ENCODE peak calls at places on chromosomes 12 and 14, in five cellular contexts. One of them, this sample, is unnamed. For H3K27me3, the result is how much of the 10 kb centered on the place peaks cover.

GRCh38 chr14:72906879-72907278 is 13.0 kb upstream of the DPF3 start:
- DNase-seq in astrocyte: no peak
- DNase-seq in brain microvascular endothelial cell: no peak
- DNase-seq in ovary: no peak
- DNase-seq in GM23338: no peak
- DNase-seq in this sample: no peak

GRCh38 chr14:32826404-32827082 is 112.1 kb upstream of the NPAS3 start:
- DNase-seq in astrocyte: peak
- DNase-seq in brain microvascular endothelial cell: peak
- DNase-seq in GM23338: peak
- DNase-seq in ovary: no peak
- DNase-seq in this sample: no peak

GRCh38 chr12:125371023-125371422 is 305.8 kb downstream of the AACS start:
- DNase-seq in brain microvascular endothelial cell: no peak
- DNase-seq in astrocyte: no peak
- DNase-seq in GM23338: no peak
- DNase-seq in ovary: no peak
- DNase-seq in this sample: no peak

GRCh38 chr12:48618541-48618940 is 48.7 kb upstream of the LALBA start:
- DNase-seq in ovary: peak
- DNase-seq in astrocyte: peak
- DNase-seq in GM23338: peak
- DNase-seq in brain microvascular endothelial cell: peak
- DNase-seq in this sample: peak

GRCh38 chr14:88488897-88489296 is 65.9 kb downstream of the PTPN21 start:
- DNase-seq in astrocyte: no peak
- DNase-seq in brain microvascular endothelial cell: no peak
- DNase-seq in ovary: no peak
- DNase-seq in GM23338: no peak
- DNase-seq in this sample: no peak

GRCh38 chr14:69096766-69097475 is 56.0 kb downstream of the DCAF5 start:
- DNase-seq in astrocyte: no peak
- DNase-seq in ovary: no peak
- DNase-seq in GM23338: peak
- DNase-seq in brain microvascular endothelial cell: no peak
- DNase-seq in this sample: no peak

GRCh38 chr12:27969901-27970390 is 2.6 kb downstream of the PTHLH start:
- DNase-seq in GM23338: peak
- DNase-seq in ovary: peak
- DNase-seq in brain microvascular endothelial cell: no peak
- DNase-seq in astrocyte: peak
- DNase-seq in this sample: no peak

GRCh38 chr12:51943346-51943745 is 8.2 kb upstream of the ACVR1B start:
- DNase-seq in GM23338: no peak
- DNase-seq in brain microvascular endothelial cell: no peak
- DNase-seq in ovary: no peak
- DNase-seq in astrocyte: no peak
- DNase-seq in this sample: no peak

GRCh38 chr14:59439256-59440015 is 25.7 kb downstream of the GPR135 start:
- DNase-seq in ovary: no peak
- DNase-seq in brain microvascular endothelial cell: no peak
- DNase-seq in GM23338: no peak
- DNase-seq in astrocyte: peak
- DNase-seq in this sample: no peak

GRCh38 chr12:131897276-131897675 is 2.9 kb downstream of the ULK1 start:
- DNase-seq in brain microvascular endothelial cell: no peak
- DNase-seq in ovary: peak
- DNase-seq in astrocyte: no peak
- DNase-seq in GM23338: no peak
- DNase-seq in this sample: no peak

GRCh38 chr14:52906141-52906601 is 44.7 kb downstream of the FERMT2 start:
- DNase-seq in GM23338: no peak
- DNase-seq in brain microvascular endothelial cell: peak
- DNase-seq in astrocyte: peak
- DNase-seq in ovary: no peak
- DNase-seq in this sample: peak

GRCh38 chr12:1204581-1205121 is 213.6 kb downstream of the ERC1 start:
- DNase-seq in brain microvascular endothelial cell: peak
- DNase-seq in astrocyte: peak
- DNase-seq in ovary: no peak
- DNase-seq in GM23338: no peak
- DNase-seq in this sample: no peak

GRCh38 chr14:39381366-39381765 is 50.9 kb downstream of the FBXO33 start:
- DNase-seq in brain microvascular endothelial cell: no peak
- DNase-seq in ovary: no peak
- DNase-seq in astrocyte: no peak
- DNase-seq in GM23338: no peak
- DNase-seq in this sample: no peak

GRCh38 chr14:92459479-92460421 is 53.8 kb upstream of the RIN3 start:
- DNase-seq in brain microvascular endothelial cell: no peak
- DNase-seq in ovary: no peak
- DNase-seq in GM23338: no peak
- DNase-seq in astrocyte: no peak
- DNase-seq in this sample: no peak

GRCh38 chr14:71803539-71804260 is 128.5 kb upstream of the RGS6 start:
- DNase-seq in GM23338: no peak
- DNase-seq in ovary: no peak
- DNase-seq in astrocyte: peak
- DNase-seq in brain microvascular endothelial cell: peak
- DNase-seq in this sample: peak

GRCh38 chr12:110141389-110141788 is 17.2 kb downstream of the IFT81 start:
- DNase-seq in GM23338: no peak
- DNase-seq in brain microvascular endothelial cell: no peak
- DNase-seq in ovary: peak
- DNase-seq in astrocyte: no peak
- DNase-seq in this sample: no peak

GRCh38 chr12:116659771-116660481 is 77.9 kb downstream of the SPRING1 start:
- DNase-seq in ovary: no peak
- DNase-seq in astrocyte: peak
- DNase-seq in GM23338: no peak
- DNase-seq in brain microvascular endothelial cell: peak
- DNase-seq in this sample: no peak

GRCh38 chr12:56987011-56987410 is 19.3 kb downstream of the ZBTB39 start:
- DNase-seq in GM23338: no peak
- DNase-seq in astrocyte: no peak
- DNase-seq in ovary: no peak
- DNase-seq in brain microvascular endothelial cell: no peak
- DNase-seq in this sample: no peak

GRCh38 chr14:29926228-29926627 is 1.4 kb downstream of the PRKD1 start:
- DNase-seq in brain microvascular endothelial cell: no peak
- DNase-seq in GM23338: peak
- DNase-seq in astrocyte: no peak
- DNase-seq in ovary: no peak
- DNase-seq in this sample: no peak

GRCh38 chr12:42450248-42450647 is 124.3 kb downstream of the PPHLN1 start:
- DNase-seq in astrocyte: peak
- DNase-seq in ovary: no peak
- DNase-seq in GM23338: no peak
- DNase-seq in brain microvascular endothelial cell: no peak
- DNase-seq in this sample: no peak

GRCh38 chr12:119222222-119222951 is 43.7 kb downstream of the HSPB8 start:
- DNase-seq in astrocyte: no peak
- DNase-seq in GM23338: no peak
- DNase-seq in ovary: no peak
- DNase-seq in brain microvascular endothelial cell: no peak
- DNase-seq in this sample: no peak

GRCh38 chr12:1533205-1533601 is 61.2 kb downstream of the FBXL14 start:
- DNase-seq in astrocyte: peak
- DNase-seq in brain microvascular endothelial cell: no peak
- DNase-seq in ovary: no peak
- DNase-seq in GM23338: no peak
- DNase-seq in this sample: no peak

GRCh38 chr12:4743046-4743445 is 22.8 kb downstream of the GALNT8 start:
- DNase-seq in brain microvascular endothelial cell: no peak
- DNase-seq in astrocyte: no peak
- DNase-seq in GM23338: peak
- DNase-seq in ovary: no peak
- DNase-seq in this sample: no peak

GRCh38 chr12:4089147-4089606 is 184.4 kb upstream of the CCND2 start:
- DNase-seq in brain microvascular endothelial cell: peak
- DNase-seq in ovary: no peak
- DNase-seq in GM23338: peak
- DNase-seq in astrocyte: no peak
- DNase-seq in this sample: no peak

GRCh38 chr14:100320157-100320856 is 2.8 kb upstream of the SLC25A47 start:
- DNase-seq in ovary: no peak
- DNase-seq in GM23338: no peak
- DNase-seq in brain microvascular endothelial cell: no peak
- DNase-seq in astrocyte: no peak
- DNase-seq in this sample: no peak

GRCh38 chr12:64400041-64400440 is 4.2 kb upstream of the XPOT start:
- DNase-seq in ovary: no peak
- DNase-seq in brain microvascular endothelial cell: peak
- DNase-seq in GM23338: peak
- DNase-seq in astrocyte: peak
- DNase-seq in this sample: no peak

GRCh38 chr12:59084758-59085383 is 164.6 kb upstream of the LRIG3 start:
- DNase-seq in ovary: peak
- DNase-seq in astrocyte: peak
- DNase-seq in brain microvascular endothelial cell: no peak
- DNase-seq in GM23338: peak
- DNase-seq in this sample: no peak

GRCh38 chr14:68695871-68696665 is 96.8 kb downstream of the ZFP36L1 start:
- DNase-seq in ovary: no peak
- DNase-seq in brain microvascular endothelial cell: no peak
- DNase-seq in GM23338: no peak
- DNase-seq in astrocyte: no peak
- DNase-seq in this sample: no peak

GRCh38 chr14:101230851-101231550 is 327.5 kb upstream of the RTL1 start:
- DNase-seq in astrocyte: no peak
- DNase-seq in brain microvascular endothelial cell: no peak
- DNase-seq in GM23338: no peak
- DNase-seq in ovary: no peak
- DNase-seq in this sample: no peak

GRCh38 chr14:54086780-54087179 is 130.2 kb upstream of the BMP4 start:
- DNase-seq in ovary: no peak
- DNase-seq in astrocyte: peak
- DNase-seq in brain microvascular endothelial cell: no peak
- DNase-seq in GM23338: no peak
- DNase-seq in this sample: no peak

GRCh38 chr14:54702492-54702891 is 135.6 kb downstream of the SAMD4A start:
- DNase-seq in GM23338: no peak
- DNase-seq in astrocyte: no peak
- DNase-seq in brain microvascular endothelial cell: no peak
- DNase-seq in ovary: no peak
- DNase-seq in this sample: no peak

GRCh38 chr14:101992708-101993107 is 28.3 kb downstream of the DYNC1H1 start:
- DNase-seq in GM23338: no peak
- DNase-seq in astrocyte: no peak
- DNase-seq in brain microvascular endothelial cell: no peak
- DNase-seq in ovary: no peak
- DNase-seq in this sample: no peak

GRCh38 chr12:6854036-6854435 is 2.1 kb downstream of the USP5 start:
- DNase-seq in astrocyte: no peak
- DNase-seq in GM23338: no peak
- DNase-seq in ovary: no peak
- DNase-seq in brain microvascular endothelial cell: no peak
- DNase-seq in this sample: no peak
- H3K4me3 ChIP-seq in astrocyte: no peak
- H3K4me3 ChIP-seq in GM23338: no peak
- H3K4me3 ChIP-seq in ovary: no peak
- H3K4me3 ChIP-seq in brain microvascular endothelial cell: no peak
- H3K4me3 ChIP-seq in this sample: no peak

DNA sequence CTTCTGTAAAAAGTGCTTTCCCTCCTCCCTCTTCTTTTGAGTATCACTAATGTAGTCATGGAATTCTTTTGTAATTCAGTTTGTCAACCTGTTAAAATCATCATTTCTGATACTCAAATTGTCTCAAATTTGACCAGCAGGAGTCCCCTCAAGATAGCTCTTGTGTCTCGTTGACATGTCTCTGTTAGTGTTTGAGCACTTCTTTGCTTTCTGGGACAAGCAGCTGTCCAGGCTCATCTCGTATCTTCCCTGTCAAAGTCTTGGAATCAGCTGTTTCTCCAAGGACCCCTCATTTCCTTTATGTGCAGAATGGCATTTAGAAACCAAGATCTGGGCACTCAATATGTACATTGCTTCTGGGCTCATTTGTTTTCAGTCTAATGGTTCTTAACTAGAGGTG is 10.7 kb downstream of the CIPC start:
- DNase-seq in ovary: no peak
- DNase-seq in GM23338: no peak
- DNase-seq in brain microvascular endothelial cell: no peak
- DNase-seq in astrocyte: no peak
- DNase-seq in this sample: no peak
- TF ChIP-seq CTCF in ovary: no peak
- TF ChIP-seq CTCF in GM23338: no peak
- TF ChIP-seq CTCF in brain microvascular endothelial cell: no peak
- TF ChIP-seq CTCF in astrocyte: no peak
- TF ChIP-seq CTCF in this sample: no peak

GRCh38 chr14:99210333-99210732 is 61.7 kb downstream of the BCL11B start:
- DNase-seq in ovary: no peak
- DNase-seq in GM23338: no peak
- DNase-seq in astrocyte: no peak
- DNase-seq in brain microvascular endothelial cell: no peak
- DNase-seq in this sample: no peak

GRCh38 chr14:99211410-99211809 is 60.6 kb downstream of the BCL11B start:
- DNase-seq in brain microvascular endothelial cell: no peak
- DNase-seq in astrocyte: no peak
- DNase-seq in ovary: no peak
- DNase-seq in GM23338: no peak
- DNase-seq in this sample: no peak

GRCh38 chr14:99207456-99207855 is 64.5 kb downstream of the BCL11B start:
- DNase-seq in astrocyte: no peak
- DNase-seq in GM23338: no peak
- DNase-seq in ovary: no peak
- DNase-seq in brain microvascular endothelial cell: no peak
- DNase-seq in this sample: no peak

GRCh38 chr14:99212199-99212598 is 59.8 kb downstream of the BCL11B start:
- DNase-seq in GM23338: no peak
- DNase-seq in brain microvascular endothelial cell: no peak
- DNase-seq in astrocyte: no peak
- DNase-seq in ovary: no peak
- DNase-seq in this sample: no peak

GRCh38 chr14:99209409-99209808 is 62.6 kb downstream of the BCL11B start:
- DNase-seq in GM23338: no peak
- DNase-seq in ovary: no peak
- DNase-seq in astrocyte: no peak
- DNase-seq in brain microvascular endothelial cell: no peak
- DNase-seq in this sample: no peak
- H3K27me3 ChIP-seq in GM23338: under half
- H3K27me3 ChIP-seq in ovary: under half
- H3K27me3 ChIP-seq in astrocyte: under half
- H3K27me3 ChIP-seq in brain microvascular endothelial cell: under half
- H3K27me3 ChIP-seq in this sample: under half

GRCh38 chr12:46390304-46390703 is 17.7 kb upstream of the SLC38A2 start:
- DNase-seq in brain microvascular endothelial cell: no peak
- DNase-seq in GM23338: no peak
- DNase-seq in ovary: no peak
- DNase-seq in astrocyte: no peak
- DNase-seq in this sample: no peak
- H3K4me3 ChIP-seq in brain microvascular endothelial cell: no peak
- H3K4me3 ChIP-seq in GM23338: no peak
- H3K4me3 ChIP-seq in ovary: no peak
- H3K4me3 ChIP-seq in astrocyte: no peak
- H3K4me3 ChIP-seq in this sample: no peak